ENCODE peak calls at places on chromosomes 6 and 20, in eight cellular contexts. R is adrenal gland, Q is sigmoid colon, D is fibroblast of lung, G is astrocyte of the spinal cord, T is lung, O is body of pancreas, P is left ventricle myocardium inferior. N is an unnamed sample.

GRCh38 chr6:27890351-27891299 is 21.6 kb downstream of the OR2B2 start:
- DNase-seq in R (peak), Q (no peak), D (peak), G (peak), T (no peak), O (peak), P (no peak), N (peak)

GRCh38 chr20:6714202-6714800 is 53.2 kb upstream of the BMP2 start:
- DNase-seq in R (no peak), Q (no peak), D (no peak), G (no peak), T (no peak), O (no peak), P (no peak), N (peak)

GRCh38 chr20:8094845-8095244 is 37.2 kb upstream of the PLCB1 start:
- DNase-seq in R (no peak), Q (no peak), D (peak), G (no peak), T (no peak), O (peak), P (no peak), N (no peak)

GRCh38 chr6:130129781-130130246 is 92.9 kb downstream of the SAMD3 start:
- DNase-seq in R (no peak), Q (no peak), D (no peak), G (peak), T (no peak), O (no peak), P (no peak), N (no peak)

GRCh38 chr20:47175501-47175900 is 181.0 kb downstream of the ZMYND8 start:
- DNase-seq in R (no peak), Q (no peak), D (no peak), G (no peak), T (peak), O (no peak), P (no peak), N (peak)

GRCh38 chr20:62943396-62943795 is 5.4 kb downstream of the GID8 start:
- DNase-seq in R (no peak), Q (peak), D (no peak), G (no peak), T (no peak), O (no peak), P (no peak), N (no peak)

GRCh38 chr20:51439160-51439689 is 103.3 kb downstream of the NFATC2 start:
- DNase-seq in R (no peak), Q (no peak), D (no peak), G (no peak), T (no peak), O (no peak), P (no peak), N (no peak)

GRCh38 chr20:53757472-53757913 is 163.9 kb upstream of the ZNF217 start:
- DNase-seq in R (no peak), Q (no peak), D (no peak), G (no peak), T (no peak), O (no peak), P (no peak), N (no peak)

GRCh38 chr6:47083586-47084047 is 41.5 kb upstream of the ADGRF1 start:
- DNase-seq in R (peak), Q (peak), D (peak), G (peak), T (peak), O (peak), P (peak), N (peak)

GRCh38 chr20:53884859-53885654 is 185.3 kb downstream of the BCAS1 start:
- DNase-seq in R (no peak), Q (no peak), D (no peak), G (no peak), T (no peak), O (no peak), P (no peak), N (no peak)

GRCh38 chr20:50146732-50147662 is 6.5 kb downstream of the PEDS1 start:
- DNase-seq in R (no peak), Q (no peak), D (peak), G (peak), T (peak), O (peak), P (no peak), N (peak)

GRCh38 chr6:145809211-145809610 is 5.4 kb downstream of the FBXO30 start:
- DNase-seq in R (no peak), Q (no peak), D (peak), G (no peak), T (no peak), O (no peak), P (no peak), N (no peak)

GRCh38 chr6:135289816-135290215 is 108.7 kb downstream of the MYB start:
- DNase-seq in R (no peak), Q (no peak), D (no peak), G (no peak), T (no peak), O (no peak), P (no peak), N (no peak)

GRCh38 chr6:138588805-138589434 is 89.6 kb upstream of the NHSL1 start:
- DNase-seq in R (peak), Q (peak), D (peak), G (peak), T (peak), O (peak), P (peak), N (peak)

GRCh38 chr6:85449818-85450577 is at the start of gene NT5E:
- DNase-seq in R (peak), Q (peak), D (peak), G (peak), T (peak), O (peak), P (peak), N (peak)

GRCh38 chr6:139965393-139965792 is 590.9 kb upstream of the CITED2 start:
- DNase-seq in R (no peak), Q (no peak), D (peak), G (peak), T (no peak), O (peak), P (no peak), N (no peak)

GRCh38 chr6:152661776-152662175 is 24.6 kb upstream of the SYNE1 start:
- DNase-seq in R (no peak), Q (no peak), D (no peak), G (no peak), T (no peak), O (no peak), P (no peak), N (no peak)

GRCh38 chr6:159646731-159647130 is 46.3 kb downstream of the SOD2 start:
- DNase-seq in R (no peak), Q (no peak), D (peak), G (peak), T (no peak), O (no peak), P (no peak), N (no peak)

GRCh38 chr20:38286586-38287502 is 17.1 kb upstream of the BPI start:
- DNase-seq in R (no peak), Q (peak), D (no peak), G (peak), T (no peak), O (no peak), P (peak), N (no peak)

GRCh38 chr6:87277123-87277522 is 45.3 kb upstream of the SMIM8 start:
- DNase-seq in R (no peak), Q (no peak), D (peak), G (no peak), T (no peak), O (no peak), P (no peak), N (no peak)

GRCh38 chr6:79614326-79615285 is 16.5 kb upstream of the SH3BGRL2 start:
- DNase-seq in R (no peak), Q (no peak), D (no peak), G (no peak), T (no peak), O (no peak), P (no peak), N (no peak)

DNA sequence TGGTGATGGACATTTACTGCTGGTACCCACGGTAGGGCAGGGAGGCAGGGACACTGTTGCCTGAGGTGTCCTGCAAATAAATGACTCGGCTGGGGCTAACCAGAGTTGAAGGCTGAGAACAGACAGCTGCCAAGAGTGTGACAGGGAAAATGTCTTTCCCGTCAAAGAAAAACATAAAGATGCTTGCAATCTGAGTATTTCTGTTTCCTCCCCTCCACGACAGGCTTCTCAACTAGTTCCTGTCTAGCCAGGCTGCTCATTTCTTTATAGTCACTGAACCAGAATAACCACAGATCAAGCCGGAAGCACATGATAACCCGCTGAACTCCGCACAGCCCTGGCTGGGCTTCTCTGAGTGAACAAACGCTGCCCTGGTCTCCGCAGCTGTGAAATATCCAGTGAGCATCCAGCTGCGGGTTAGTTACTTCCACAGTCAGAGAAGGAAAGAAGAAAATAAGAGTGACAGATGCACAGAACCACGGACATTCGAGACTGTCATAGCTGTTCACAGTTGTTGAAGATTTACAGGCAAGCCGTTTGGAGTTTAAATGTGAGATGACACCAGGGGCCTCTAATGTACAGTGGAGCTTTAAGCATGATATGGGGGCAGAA is 299.8 kb upstream of the SUPT3H start:
- DNase-seq in R (peak), Q (no peak), D (peak), G (peak), T (no peak), O (peak), P (peak), N (peak)
- H3K4me3 ChIP-seq in R (no peak), Q (no peak), D (no peak), G (no peak), T (no peak), O (no peak), P (no peak), N (no peak)

GRCh38 chr6:149484733-149485700 is at the start of gene ZC3H12D:
- DNase-seq in R (peak), Q (peak), D (peak), G (peak), T (no peak), O (peak), P (peak), N (peak)
- TF ChIP-seq CTCF in R (peak), Q (no peak), D (no peak), G (no peak), T (no peak), O (no peak), P (peak), N (no peak)

GRCh38 chr6:14110001-14110818 is 7.4 kb upstream of the CD83 start:
- DNase-seq in R (no peak), Q (no peak), D (no peak), G (no peak), T (no peak), O (no peak), P (no peak), N (no peak)
- H3K4me3 ChIP-seq in R (no peak), Q (no peak), D (no peak), G (no peak), T (no peak), O (no peak), P (no peak), N (no peak)

GRCh38 chr20:42775037-42775436 is 414.7 kb downstream of the PTPRT start:
- DNase-seq in R (no peak), Q (no peak), D (no peak), G (no peak), T (no peak), O (no peak), P (no peak), N (no peak)
- TF ChIP-seq CTCF in R (no peak), Q (no peak), D (no peak), G (no peak), T (no peak), O (no peak), P (no peak), N (no peak)

DNA sequence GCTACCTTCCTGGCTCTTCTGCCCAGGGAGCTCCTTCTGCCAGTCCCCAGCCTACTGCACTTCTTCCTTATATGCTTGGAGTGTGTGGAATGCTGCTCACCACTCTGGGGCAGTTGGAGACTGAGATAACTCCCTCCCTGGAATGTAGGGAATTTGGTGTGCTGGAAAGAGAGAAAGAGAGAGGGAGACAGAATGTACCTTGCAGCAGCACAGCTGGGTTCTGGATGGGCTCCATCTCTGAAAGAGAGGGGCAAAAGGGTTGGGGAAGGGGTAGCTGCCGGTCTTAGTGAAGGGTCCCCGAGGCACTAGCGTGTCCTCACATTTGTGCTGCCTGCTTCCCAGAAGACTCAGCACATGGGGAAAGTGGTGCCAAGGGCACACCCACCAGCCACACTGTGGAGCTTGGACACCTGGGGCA is 40.2 kb upstream of the DDR1 start:
- DNase-seq in R (no peak), Q (no peak), D (no peak), G (no peak), T (no peak), O (no peak), P (no peak), N (no peak)
- H3K4me3 ChIP-seq in R (no peak), Q (no peak), D (no peak), G (no peak), T (no peak), O (no peak), P (no peak), N (no peak)

GRCh38 chr6:43175676-43176422 is 4.8 kb downstream of the SRF start:
- DNase-seq in R (no peak), Q (no peak), D (no peak), G (no peak), T (no peak), O (no peak), P (no peak), N (no peak)
- TF ChIP-seq CTCF in R (no peak), Q (no peak), D (no peak), G (no peak), T (no peak), O (no peak), P (no peak), N (no peak)

GRCh38 chr6:168864541-168865495 is 388.8 kb downstream of the THBS2 start:
- DNase-seq in R (no peak), Q (no peak), D (no peak), G (no peak), T (no peak), O (no peak), P (no peak), N (no peak)
- H3K4me3 ChIP-seq in R (no peak), Q (no peak), D (no peak), G (no peak), T (no peak), O (no peak), P (no peak), N (no peak)